ENCODE peak calls at places on chromosomes 5 and 9, in five cellular contexts. I, K, A, Q and O are unnamed samples.

GRCh38 chr9:121700165-121700830 is 48.9 kb downstream of the DAB2IP start:
- DNase-seq in I (no peak), K (peak), A (peak), Q (peak), O (peak)

GRCh38 chr5:72608297-72608696 is 101.1 kb upstream of the ZNF366 start:
- DNase-seq in I (no peak), K (no peak), A (no peak), Q (no peak), O (peak)

GRCh38 chr9:126682928-126683697 is 69.4 kb downstream of the LMX1B start:
- DNase-seq in I (no peak), K (no peak), A (no peak), Q (no peak), O (no peak)

GRCh38 chr9:19286634-19287188 is 56.2 kb downstream of the DENND4C start:
- DNase-seq in I (no peak), K (no peak), A (no peak), Q (no peak), O (no peak)

GRCh38 chr5:14706615-14707021 is 42.1 kb downstream of the OTULIN start:
- DNase-seq in I (no peak), K (peak), A (peak), Q (no peak), O (no peak)

GRCh38 chr5:141815051-141815795 is 63.0 kb downstream of the PCDH1 start:
- DNase-seq in I (no peak), K (no peak), A (no peak), Q (no peak), O (no peak)

GRCh38 chr9:128215491-128216404 is 12.6 kb downstream of the DNM1 start:
- DNase-seq in I (no peak), K (no peak), A (peak), Q (no peak), O (peak)

GRCh38 chr5:111223790-111224560 is at the start of gene CAMK4:
- DNase-seq in I (no peak), K (peak), A (peak), Q (peak), O (peak)

GRCh38 chr9:127399736-127400269 is 2.8 kb downstream of the SLC2A8 start:
- DNase-seq in I (no peak), K (no peak), A (no peak), Q (no peak), O (no peak)

GRCh38 chr5:38719916-38720315 is 125.9 kb upstream of the OSMR start:
- DNase-seq in I (no peak), K (no peak), A (peak), Q (no peak), O (no peak)

GRCh38 chr9:121930970-121931369 is 162.1 kb downstream of the TTLL11 start:
- DNase-seq in I (no peak), K (no peak), A (no peak), Q (no peak), O (no peak)

GRCh38 chr9:2255128-2255527 is 240.0 kb downstream of the SMARCA2 start:
- DNase-seq in I (no peak), K (no peak), A (no peak), Q (no peak), O (no peak)

GRCh38 chr9:18014556-18014955 is 435.7 kb downstream of the SH3GL2 start:
- DNase-seq in I (no peak), K (no peak), A (no peak), Q (no peak), O (no peak)

GRCh38 chr5:56251918-56252553 is 18.9 kb upstream of the ANKRD55 start:
- DNase-seq in I (no peak), K (no peak), A (no peak), Q (no peak), O (no peak)

GRCh38 chr5:96064905-96065304 is 103.3 kb upstream of the ELL2 start:
- DNase-seq in I (no peak), K (no peak), A (no peak), Q (no peak), O (no peak)

GRCh38 chr9:77582572-77583365 is 65.4 kb downstream of the GNA14 start:
- DNase-seq in I (no peak), K (no peak), A (no peak), Q (no peak), O (no peak)

GRCh38 chr9:107488400-107489143 is 997 bp downstream of the KLF4 start:
- DNase-seq in I (no peak), K (peak), A (peak), Q (peak), O (peak)

GRCh38 chr5:148268556-148268955 is at the start of gene SPINK13:
- DNase-seq in I (no peak), K (no peak), A (peak), Q (no peak), O (no peak)

GRCh38 chr9:127182901-127183746 is 60.7 kb upstream of the ANGPTL2 start:
- DNase-seq in I (no peak), K (no peak), A (no peak), Q (peak), O (no peak)

GRCh38 chr5:57804007-57804444 is 321.4 kb upstream of the ACTBL2 start:
- DNase-seq in I (no peak), K (no peak), A (peak), Q (no peak), O (no peak)

GRCh38 chr5:36690041-36690941 is 83.9 kb downstream of the SLC1A3 start:
- DNase-seq in I (peak), K (peak), A (peak), Q (peak), O (peak)

GRCh38 chr5:174945853-174946252 is 221.5 kb downstream of the MSX2 start:
- DNase-seq in I (no peak), K (no peak), A (no peak), Q (no peak), O (no peak)

GRCh38 chr9:29213374-29214161 is 1640.3 kb upstream of the C9orf72 start:
- DNase-seq in I (no peak), K (no peak), A (no peak), Q (no peak), O (no peak)

GRCh38 chr9:38380872-38381534 is 11.5 kb upstream of the ALDH1B1 start:
- DNase-seq in I (no peak), K (no peak), A (no peak), Q (no peak), O (no peak)

GRCh38 chr9:105296889-105297288 is 52.4 kb downstream of the SLC44A1 start:
- DNase-seq in I (no peak), K (no peak), A (peak), Q (no peak), O (no peak)

GRCh38 chr9:6305954-6306563 is 22.1 kb upstream of the TPD52L3 start:
- DNase-seq in I (no peak), K (no peak), A (no peak), Q (no peak), O (no peak)

GRCh38 chr5:151474799-151475198 is 27.4 kb downstream of the SLC36A1 start:
- DNase-seq in I (no peak), K (no peak), A (no peak), Q (no peak), O (no peak)

GRCh38 chr9:89420397-89420796 is 77.5 kb downstream of the SEMA4D start:
- DNase-seq in I (no peak), K (peak), A (no peak), Q (no peak), O (no peak)

GRCh38 chr5:137752873-137753226 is 1.3 kb downstream of the HNRNPA0 start:
- DNase-seq in I (no peak), K (no peak), A (peak), Q (no peak), O (no peak)

GRCh38 chr5:176619203-176619568 is 9.2 kb upstream of the GPRIN1 start:
- DNase-seq in I (no peak), K (peak), A (peak), Q (peak), O (peak)

GRCh38 chr9:132472599-132472998 is 62.6 kb downstream of the CFAP77 start:
- DNase-seq in I (no peak), K (no peak), A (no peak), Q (no peak), O (no peak)